ENCODE peak calls at places on chromosomes 5 and 9, in four cellular contexts. J is mesothelial cell of epicardium; F is kidney glomerular epithelial cell; P is effector memory CD8-positive, alpha-beta T cell. N is an unnamed sample.

GRCh38 chr5:56640763-56641406 is 174.5 kb upstream of the MAP3K1 start:
- DNase-seq in J (no peak), F (no peak), P (no peak), N (no peak)

GRCh38 chr9:121278535-121279169 is 10.7 kb downstream of the GSN start:
- DNase-seq in J (no peak), F (peak; percentile 98), P (peak; percentile 12), N (peak; percentile 64)

GRCh38 chr9:92666236-92666635 is 3.7 kb downstream of the IPPK start:
- DNase-seq in J (no peak), F (no peak), P (no peak), N (no peak)

GRCh38 chr5:40775085-40775845 is 19.5 kb upstream of the TTC33 start:
- DNase-seq in J (no peak), F (no peak), P (no peak), N (no peak)

GRCh38 chr9:111980398-111980797 is 83.8 kb downstream of the UGCG start:
- DNase-seq in J (no peak), F (no peak), P (no peak), N (peak; percentile 25)

GRCh38 chr9:129174724-129175514 is 3.1 kb downstream of the IER5L start:
- DNase-seq in J (peak; percentile 50), F (peak; percentile 82), P (peak; percentile 11), N (peak; percentile 81)

GRCh38 chr5:160507181-160507811 is 85.6 kb downstream of the PTTG1 start:
- DNase-seq in J (no peak), F (peak; percentile 40), P (no peak), N (no peak)

GRCh38 chr5:172007153-172007794 is 836 bp upstream of the FBXW11 start:
- DNase-seq in J (no peak), F (peak; percentile 12), P (peak; percentile 8), N (no peak)

GRCh38 chr9:135574943-135575342 is 13.4 kb downstream of the PAEP start:
- DNase-seq in J (no peak), F (no peak), P (no peak), N (no peak)

GRCh38 chr9:86700601-86701000 is 246.7 kb downstream of the GAS1 start:
- DNase-seq in J (no peak), F (no peak), P (no peak), N (no peak)

GRCh38 chr5:97422678-97423077 is 239.6 kb upstream of the RIOK2 start:
- DNase-seq in J (no peak), F (no peak), P (no peak), N (no peak)

GRCh38 chr9:82488702-82489578 is 500.4 kb downstream of the SPATA31D1 start:
- DNase-seq in J (no peak), F (peak; percentile 53), P (no peak), N (no peak)

GRCh38 chr5:141866111-141866510 is 12.1 kb downstream of the PCDH1 start:
- DNase-seq in J (no peak), F (no peak), P (no peak), N (no peak)

GRCh38 chr9:133133680-133134418 is 12.8 kb upstream of the RALGDS start:
- DNase-seq in J (no peak), F (peak; percentile 94), P (peak; percentile 90), N (peak; percentile 74)

GRCh38 chr9:121860213-121860612 is 208.8 kb downstream of the DAB2IP start:
- DNase-seq in J (no peak), F (no peak), P (no peak), N (no peak)

GRCh38 chr9:124808246-124808956 is 31.5 kb downstream of the OLFML2A start:
- DNase-seq in J (no peak), F (no peak), P (no peak), N (peak; percentile 39)

GRCh38 chr5:168916266-168916665 is 337.1 kb upstream of the PANK3 start:
- DNase-seq in J (no peak), F (peak; percentile 8), P (no peak), N (no peak)